ENCODE peak calls at places on chromosomes 11 and 22, in four cellular contexts. T is effector memory CD4-positive, alpha-beta T cell; J is GM04504; H is astrocyte of the spinal cord. L is an unnamed sample.

GRCh38 chr11:70498171-70498571 is 99.8 kb downstream of the CTTN start:
- DNase-seq in H (no peak), T (no peak), J (no peak), L (no peak)

GRCh38 chr11:70531281-70532065 is 133.1 kb downstream of the CTTN start:
- DNase-seq in J (no peak), T (no peak), H (no peak), L (no peak)

GRCh38 chr11:69663326-69663725 is 11.8 kb downstream of the LTO1 start:
- DNase-seq in T (no peak), J (no peak), H (no peak), L (no peak)

GRCh38 chr11:57458410-57459111 is 1.8 kb upstream of the RTN4RL2 start:
- DNase-seq in J (no peak), T (no peak), H (no peak), L (no peak)

GRCh38 chr11:70109006-70109405 is 30.9 kb downstream of the ANO1 start:
- DNase-seq in J (no peak), H (peak), T (no peak), L (no peak)

GRCh38 chr11:132643239-132643638 is 889.1 kb downstream of the OPCML start:
- DNase-seq in J (no peak), T (no peak), H (no peak), L (no peak)

GRCh38 chr22:45159652-45160462 is 3.9 kb upstream of the NUP50 start:
- DNase-seq in J (no peak), H (no peak), T (no peak), L (no peak)

GRCh38 chr11:2804701-2805387 is 80.7 kb downstream of the CDKN1C start:
- DNase-seq in H (no peak), J (no peak), T (no peak), L (no peak)

GRCh38 chr11:47216141-47216798 is 1.5 kb downstream of the DDB2 start:
- DNase-seq in H (peak), T (peak), J (peak), L (peak)

GRCh38 chr11:74072286-74072685 is 63.4 kb upstream of the UCP3 start:
- DNase-seq in H (no peak), J (no peak), T (no peak), L (no peak)

GRCh38 chr11:126544311-126545056 is 189.0 kb downstream of the ST3GAL4 start:
- DNase-seq in J (peak), H (peak), T (no peak), L (peak)

GRCh38 chr11:72823105-72823804 is 9.0 kb downstream of the ATG16L2 start:
- DNase-seq in J (no peak), T (no peak), H (no peak), L (no peak)

GRCh38 chr22:25169278-25170031 is 30.2 kb upstream of the CRYBB3 start:
- DNase-seq in H (no peak), J (no peak), T (no peak), L (no peak)

GRCh38 chr11:121163658-121164308 is 62.7 kb downstream of the TECTA start:
- DNase-seq in T (no peak), H (no peak), J (no peak), L (no peak)

GRCh38 chr11:118953265-118953664 is 2.8 kb upstream of the UPK2 start:
- DNase-seq in J (no peak), T (no peak), H (no peak), L (peak)

GRCh38 chr11:99489561-99489960 is 468.8 kb downstream of the CNTN5 start:
- DNase-seq in J (no peak), T (no peak), H (no peak), L (no peak)

GRCh38 chr11:38598413-38598812 is 2000.4 kb upstream of the RAG2 start:
- DNase-seq in T (no peak), J (no peak), H (peak), L (no peak)

GRCh38 chr11:83573097-83573496 is 286.9 kb upstream of the CCDC90B start:
- DNase-seq in H (no peak), J (no peak), T (no peak), L (peak)

GRCh38 chr11:18617688-18618340 is 16.3 kb downstream of the SPTY2D1 start:
- DNase-seq in T (peak), H (peak), J (no peak), L (peak)

GRCh38 chr11:133929401-133930052 is 27.2 kb downstream of the IGSF9B start:
- DNase-seq in J (no peak), H (no peak), T (no peak), L (no peak)

GRCh38 chr11:61065955-61066638 is 36.2 kb upstream of the CD5 start:
- DNase-seq in H (no peak), J (no peak), T (no peak), L (no peak)

GRCh38 chr11:4066960-4067359 is 27.6 kb upstream of the RRM1 start:
- DNase-seq in T (no peak), J (no peak), H (no peak), L (no peak)

GRCh38 chr11:58000699-58001098 is 23.0 kb upstream of the OR9Q1 start:
- DNase-seq in J (no peak), H (no peak), T (no peak), L (no peak)

GRCh38 chr22:27135582-27135981 is 478.2 kb downstream of the MIAT start:
- DNase-seq in H (peak), T (no peak), J (no peak), L (peak)

GRCh38 chr11:833114-833791 is 501 bp downstream of the CD151 start:
- DNase-seq in J (no peak), H (no peak), T (peak), L (peak)

GRCh38 chr11:43907028-43907966 is 26.7 kb downstream of the ALKBH3 start:
- DNase-seq in T (no peak), J (no peak), H (no peak), L (no peak)

GRCh38 chr11:63240791-63241379 is 2.5 kb downstream of the SLC22A25 start:
- DNase-seq in H (no peak), T (no peak), J (no peak), L (no peak)

GRCh38 chr11:106969660-106970059 is 48.6 kb downstream of the GUCY1A2 start:
- DNase-seq in T (no peak), J (no peak), H (no peak), L (no peak)

GRCh38 chr22:17159504-17159951 is 451 bp upstream of the HDHD5 start:
- DNase-seq in H (peak), T (peak), J (no peak), L (peak)

GRCh38 chr11:8205566-8205965 is 36.7 kb upstream of the RIC3 start:
- DNase-seq in J (no peak), T (no peak), H (no peak), L (no peak)

GRCh38 chr22:44214764-44215163 is 34.0 kb downstream of the PARVG start:
- DNase-seq in J (no peak), T (no peak), H (no peak), L (no peak)